ENCODE peak calls at places on chromosome 17, in ten cellular contexts. W is uterus; V is BE2C; G is kidney epithelial cell; F is fibroblast of lung; E is CD8-positive, alpha-beta T cell; U is ovary; I is dorsolateral prefrontal cortex; Q is adrenal gland; Z is choroid plexus epithelial cell. X is an unnamed sample.

GRCh38 chr17:51128089-51128488 is 7.4 kb upstream of the SPAG9 start:
- DNase-seq in I (no peak), G (no peak), E (no peak), Z (no peak), F (peak), Q (no peak), V (no peak), U (no peak), W (no peak), X (no peak)

GRCh38 chr17:66727634-66728570 is 107.0 kb upstream of the CACNG5 start:
- DNase-seq in Z (peak), E (no peak), W (peak), U (peak), I (peak), Q (peak), V (peak), F (peak), G (no peak), X (peak)

GRCh38 chr17:7263071-7263800 is 958 bp upstream of the CLDN7 start:
- DNase-seq in F (no peak), W (no peak), V (no peak), E (no peak), Q (no peak), G (no peak), Z (no peak), U (no peak), I (no peak), X (peak)

GRCh38 chr17:50350733-50351132 is 4.8 kb downstream of the XYLT2 start:
- DNase-seq in Z (no peak), U (peak), I (no peak), E (no peak), F (no peak), V (no peak), W (no peak), G (no peak), Q (peak), X (no peak)

GRCh38 chr17:45894022-45894784 is at the start of gene MAPT:
- DNase-seq in I (peak), G (peak), Z (peak), V (peak), Q (peak), E (peak), U (peak), F (peak), W (peak), X (peak)

GRCh38 chr17:81274471-81274855 is 20.6 kb downstream of the SLC38A10 start:
- DNase-seq in Z (no peak), G (no peak), E (no peak), U (no peak), F (no peak), I (no peak), Q (no peak), V (no peak), W (no peak), X (no peak)

GRCh38 chr17:40551091-40551873 is 14.0 kb downstream of the CCR7 start:
- DNase-seq in U (peak), E (no peak), Z (peak), W (peak), I (peak), V (peak), Q (peak), F (peak), G (peak), X (no peak)

GRCh38 chr17:17433260-17433659 is 43.5 kb upstream of the MED9 start:
- DNase-seq in F (peak), U (no peak), W (no peak), G (no peak), I (no peak), Z (peak), V (no peak), Q (no peak), E (no peak), X (no peak)

GRCh38 chr17:5837055-5837491 is 233.1 kb upstream of the WSCD1 start:
- DNase-seq in Q (no peak), U (no peak), E (no peak), Z (peak), I (no peak), F (no peak), V (no peak), G (peak), W (no peak), X (no peak)

GRCh38 chr17:81035389-81036127 is 607 bp downstream of the BAIAP2 start:
- DNase-seq in U (peak), G (no peak), I (no peak), Q (no peak), E (no peak), V (no peak), Z (peak), W (no peak), F (peak), X (peak)

GRCh38 chr17:66996926-66997325 is 32.4 kb downstream of the CACNG4 start:
- DNase-seq in U (no peak), Z (no peak), F (no peak), Q (no peak), E (no peak), V (no peak), G (no peak), W (no peak), I (no peak), X (no peak)

GRCh38 chr17:41835800-41836549 is at the start of gene NT5C3B:
- DNase-seq in F (no peak), Z (peak), U (peak), I (no peak), E (no peak), Q (peak), W (peak), V (peak), G (no peak), X (peak)

GRCh38 chr17:69117855-69118758 is 23.6 kb downstream of the ABCA6 start:
- DNase-seq in G (no peak), U (no peak), I (no peak), W (no peak), Q (no peak), Z (no peak), E (no peak), V (no peak), F (no peak), X (no peak)

GRCh38 chr17:75664099-75664549 is 2.8 kb downstream of the RECQL5 start:
- DNase-seq in W (no peak), V (no peak), I (no peak), Z (no peak), U (no peak), Q (no peak), F (no peak), E (no peak), G (no peak), X (no peak)

GRCh38 chr17:35731239-35731931 is at the start of gene RASL10B:
- DNase-seq in V (peak), E (no peak), U (peak), Q (peak), I (peak), W (peak), F (peak), Z (peak), G (no peak), X (peak)

GRCh38 chr17:81930142-81931125 is 2.9 kb upstream of the MAFG start:
- DNase-seq in G (no peak), U (peak), I (no peak), Q (no peak), W (no peak), Z (no peak), F (no peak), V (no peak), E (no peak), X (no peak)

DNA sequence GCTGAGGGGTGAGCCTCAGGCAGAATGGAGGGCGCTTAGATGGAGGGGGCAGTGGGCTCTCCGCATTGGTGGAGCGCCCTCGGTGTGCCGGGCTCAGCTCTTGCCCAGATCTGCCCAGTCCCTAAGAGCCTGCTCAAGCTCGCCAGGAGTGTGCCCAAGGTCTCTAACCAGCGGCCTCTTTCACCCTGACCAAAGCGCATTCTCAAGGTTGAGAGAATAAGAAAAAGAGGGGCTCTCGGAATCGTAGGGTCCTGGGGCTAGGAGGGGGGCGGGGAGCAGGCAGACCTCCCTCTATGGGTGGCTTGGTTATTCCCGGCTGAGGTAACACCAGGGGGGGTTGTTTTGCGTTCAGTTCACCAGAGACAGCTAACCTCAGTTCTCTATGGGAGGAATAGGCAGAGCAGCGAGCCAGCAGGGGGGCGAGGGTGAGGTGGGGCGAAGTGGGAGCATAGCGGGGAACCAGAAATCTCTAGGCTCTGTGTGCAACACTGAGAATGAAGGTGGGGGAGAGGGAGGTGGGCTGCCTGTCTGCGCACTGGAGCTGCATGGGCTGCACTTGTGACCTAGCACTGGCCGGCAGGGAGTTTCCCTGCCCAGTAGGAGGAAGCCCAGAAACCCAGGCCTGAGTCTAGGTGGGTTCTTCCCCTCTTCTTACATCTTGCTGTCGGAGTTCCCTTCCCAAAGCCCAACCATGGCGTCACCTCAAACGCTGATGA is 3.0 kb downstream of the TMEM132E start:
- DNase-seq in W (no peak), U (no peak), V (no peak), Q (no peak), G (no peak), E (no peak), F (no peak), Z (no peak), I (no peak), X (no peak)
- TF ChIP-seq CTCF in W (no peak), U (no peak), V (no peak), Q (no peak), G (no peak), E (no peak), F (no peak), Z (no peak), I (no peak), X (no peak)

GRCh38 chr17:77231076-77231871 is 90.5 kb downstream of the SEC14L1 start:
- DNase-seq in V (no peak), G (no peak), Q (no peak), Z (no peak), I (no peak), U (no peak), F (no peak), E (no peak), W (no peak), X (no peak)

GRCh38 chr17:77235370-77236080 is 94.8 kb downstream of the SEC14L1 start:
- DNase-seq in Q (no peak), W (no peak), I (peak), F (peak), Z (peak), E (no peak), V (no peak), G (peak), U (no peak), X (no peak)

GRCh38 chr17:77233127-77233526 is 92.4 kb downstream of the SEC14L1 start:
- DNase-seq in I (no peak), Z (no peak), W (no peak), Q (no peak), V (no peak), G (no peak), U (no peak), F (no peak), E (no peak), X (no peak)

GRCh38 chr17:77234695-77235094 is 93.9 kb downstream of the SEC14L1 start:
- DNase-seq in G (no peak), Z (no peak), V (no peak), E (no peak), Q (no peak), U (no peak), I (no peak), W (no peak), F (no peak), X (no peak)

DNA sequence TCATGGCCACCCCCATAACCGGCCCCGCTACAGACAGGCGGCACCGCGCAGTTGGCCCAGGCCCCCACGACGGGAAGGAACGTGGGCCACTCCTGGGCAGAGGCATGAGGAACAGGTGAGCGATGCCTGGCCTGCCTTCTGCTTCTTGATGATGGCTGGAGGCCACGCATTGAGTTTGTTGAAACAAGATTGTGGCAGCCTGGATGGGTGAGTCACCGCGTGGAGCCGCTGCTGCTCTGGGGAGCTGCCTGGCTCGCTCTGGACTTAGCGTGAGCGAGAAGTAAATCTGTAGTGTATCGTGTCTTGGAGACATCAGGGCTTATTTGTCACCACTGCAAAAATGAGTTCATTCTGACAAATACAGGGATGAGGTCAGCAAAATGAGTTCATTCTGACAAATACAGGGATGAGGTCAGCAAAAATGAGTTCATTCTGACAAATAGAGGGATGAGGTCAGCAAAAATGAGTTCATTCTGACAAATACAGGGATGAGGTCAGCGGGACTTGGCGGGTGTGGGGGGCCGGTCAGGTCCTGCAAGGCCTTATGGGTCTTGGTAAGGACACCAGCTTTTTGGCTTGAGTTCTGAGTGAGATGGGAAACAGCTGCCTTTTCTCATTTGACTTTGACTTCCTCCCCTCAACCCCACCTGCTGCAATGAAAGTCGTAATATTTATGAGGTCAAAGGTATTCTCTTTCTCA is 93.0 kb downstream of the SEC14L1 start:
- DNase-seq in F (peak), E (no peak), U (no peak), Q (no peak), G (peak), I (peak), V (peak), Z (peak), W (peak), X (no peak)
- TF ChIP-seq CTCF in F (no peak), E (no peak), U (no peak), Q (no peak), G (no peak), I (no peak), V (no peak), Z (no peak), W (no peak), X (no peak)

GRCh38 chr17:79811036-79811887 is 14.4 kb upstream of the CBX8 start:
- DNase-seq in Q (no peak), F (no peak), E (no peak), G (no peak), V (peak), W (no peak), I (no peak), Z (no peak), U (peak), X (peak)
- TF ChIP-seq CTCF in Q (peak), F (peak), E (peak), G (peak), V (peak), W (peak), I (peak), Z (peak), U (no peak), X (peak)

GRCh38 chr17:53806473-53806872 is 16.3 kb upstream of the KIF2B start:
- DNase-seq in E (no peak), G (no peak), Q (no peak), U (no peak), V (no peak), W (no peak), F (no peak), I (no peak), Z (no peak), X (no peak)
- TF ChIP-seq CTCF in E (no peak), G (no peak), Q (no peak), U (no peak), V (no peak), W (no peak), F (no peak), I (no peak), Z (no peak), X (no peak)

GRCh38 chr17:57552114-57552601 is 192.9 kb downstream of the CCDC182 start:
- DNase-seq in G (no peak), E (peak), U (peak), F (peak), Z (peak), V (peak), Q (no peak), I (no peak), W (peak), X (peak)
- TF ChIP-seq CTCF in G (peak), E (no peak), U (peak), F (peak), Z (peak), V (peak), Q (peak), I (peak), W (peak), X (peak)